ENCODE peak calls at places on chromosomes 11 and 22, in nine cellular contexts. L, F, P, S, G, Z, O, U and V are unnamed samples.

GRCh38 chr11:72321381-72321996 is 77.5 kb upstream of the PHOX2A start:
- DNase-seq in L (no peak), F (no peak), P (no peak), S (no peak), G (no peak), Z (no peak), O (no peak), U (no peak), V (no peak)

GRCh38 chr22:41092847-41093371 is 517 bp downstream of the EP300 start:
- DNase-seq in L (no peak), F (peak), P (peak), S (no peak), G (no peak), Z (no peak), O (peak), U (no peak), V (no peak)

GRCh38 chr11:19742595-19743292 is 30.1 kb downstream of the NAV2 start:
- DNase-seq in L (peak), F (peak), P (peak), S (peak), G (peak), Z (peak), O (peak), U (peak), V (peak)

GRCh38 chr11:64916040-64916847 is 765 bp downstream of the ATG2A start:
- DNase-seq in L (no peak), F (peak), P (no peak), S (peak), G (no peak), Z (peak), O (peak), U (no peak), V (no peak)

GRCh38 chr11:103546236-103546635 is 437.0 kb downstream of the DYNC2H1 start:
- DNase-seq in L (no peak), F (no peak), P (peak), S (no peak), G (no peak), Z (no peak), O (no peak), U (no peak), V (no peak)

GRCh38 chr11:15580056-15580774 is 465.5 kb downstream of the INSC start:
- DNase-seq in L (no peak), F (no peak), P (no peak), S (no peak), G (no peak), Z (no peak), O (no peak), U (no peak), V (no peak)

GRCh38 chr11:120441592-120441991 is 70.0 kb upstream of the GRIK4 start:
- DNase-seq in L (no peak), F (no peak), P (no peak), S (no peak), G (no peak), Z (no peak), O (no peak), U (no peak), V (no peak)

GRCh38 chr11:65047581-65048422 is 6.8 kb downstream of the SAC3D1 start:
- DNase-seq in L (peak), F (no peak), P (no peak), S (no peak), G (no peak), Z (no peak), O (peak), U (no peak), V (no peak)

GRCh38 chr22:24566899-24567511 is 11.2 kb downstream of the SNRPD3 start:
- DNase-seq in L (no peak), F (no peak), P (no peak), S (no peak), G (no peak), Z (no peak), O (no peak), U (no peak), V (no peak)

GRCh38 chr22:35384567-35384966 is 3.7 kb downstream of the HMOX1 start:
- DNase-seq in L (no peak), F (no peak), P (no peak), S (no peak), G (no peak), Z (no peak), O (no peak), U (no peak), V (no peak)

GRCh38 chr11:59283825-59284772 is 71.4 kb upstream of the MPEG1 start:
- DNase-seq in L (no peak), F (peak), P (peak), S (peak), G (no peak), Z (peak), O (peak), U (peak), V (no peak)

GRCh38 chr22:19687561-19688300 is 26.6 kb upstream of the SEPTIN5 start:
- DNase-seq in L (no peak), F (no peak), P (no peak), S (no peak), G (no peak), Z (no peak), O (no peak), U (no peak), V (no peak)

GRCh38 chr11:3835752-3836151 is 5.0 kb downstream of the RHOG start:
- DNase-seq in L (no peak), F (no peak), P (no peak), S (no peak), G (no peak), Z (no peak), O (no peak), U (no peak), V (no peak)

GRCh38 chr11:66691311-66691980 is 13.8 kb upstream of the RBM4B start:
- DNase-seq in L (no peak), F (no peak), P (no peak), S (no peak), G (no peak), Z (no peak), O (no peak), U (no peak), V (no peak)

GRCh38 chr11:72041364-72042058 is 38.8 kb downstream of the NUMA1 start:
- DNase-seq in L (peak), F (peak), P (peak), S (peak), G (peak), Z (peak), O (peak), U (peak), V (peak)

GRCh38 chr11:61701298-61701993 is 21.3 kb downstream of the DAGLA start:
- DNase-seq in L (no peak), F (no peak), P (no peak), S (no peak), G (peak), Z (no peak), O (no peak), U (no peak), V (peak)

GRCh38 chr11:106082096-106082495 is 4.6 kb downstream of the AASDHPPT start:
- DNase-seq in L (no peak), F (no peak), P (no peak), S (no peak), G (no peak), Z (no peak), O (no peak), U (no peak), V (no peak)

GRCh38 chr22:50504245-50505211 is 3.0 kb downstream of the LMF2 start:
- DNase-seq in L (no peak), F (peak), P (no peak), S (no peak), G (no peak), Z (no peak), O (no peak), U (no peak), V (no peak)

GRCh38 chr11:76669901-76670474 is 559 bp downstream of the LRRC32 start:
- DNase-seq in L (no peak), F (no peak), P (no peak), S (no peak), G (no peak), Z (no peak), O (no peak), U (no peak), V (no peak)

GRCh38 chr11:59212744-59213573 is at the start of gene MPEG1:
- DNase-seq in L (peak), F (peak), P (no peak), S (no peak), G (no peak), Z (no peak), O (no peak), U (no peak), V (no peak)

GRCh38 chr11:27497284-27497866 is 9.2 kb downstream of the LIN7C start:
- DNase-seq in L (no peak), F (peak), P (peak), S (no peak), G (no peak), Z (no peak), O (no peak), U (no peak), V (no peak)

GRCh38 chr11:126585388-126586302 is 230.2 kb downstream of the ST3GAL4 start:
- DNase-seq in L (no peak), F (no peak), P (peak), S (no peak), G (peak), Z (no peak), O (no peak), U (no peak), V (no peak)

GRCh38 chr11:67310246-67311050 is 7.1 kb downstream of the SSH3 start:
- DNase-seq in L (no peak), F (no peak), P (no peak), S (no peak), G (no peak), Z (no peak), O (no peak), U (no peak), V (no peak)

GRCh38 chr11:128290106-128290840 is 297.1 kb downstream of the ETS1 start:
- DNase-seq in L (peak), F (peak), P (peak), S (peak), G (peak), Z (peak), O (peak), U (peak), V (no peak)

GRCh38 chr11:5624489-5625278 is at the start of gene TRIM34:
- DNase-seq in L (peak), F (peak), P (no peak), S (peak), G (no peak), Z (peak), O (peak), U (peak), V (peak)

GRCh38 chr11:57668467-57668890 is 565 bp downstream of the ZDHHC5 start:
- DNase-seq in L (no peak), F (peak), P (no peak), S (no peak), G (no peak), Z (peak), O (peak), U (no peak), V (no peak)

GRCh38 chr22:19844423-19845368 is 10.0 kb downstream of the GNB1L start:
- DNase-seq in L (no peak), F (no peak), P (no peak), S (peak), G (no peak), Z (no peak), O (peak), U (peak), V (no peak)

GRCh38 chr11:88293931-88294330 is 43.6 kb downstream of the CTSC start:
- DNase-seq in L (no peak), F (peak), P (no peak), S (no peak), G (no peak), Z (no peak), O (no peak), U (no peak), V (no peak)

GRCh38 chr11:95055273-95055897 is 6.2 kb downstream of the KDM4F start:
- DNase-seq in L (no peak), F (peak), P (no peak), S (no peak), G (no peak), Z (no peak), O (no peak), U (no peak), V (no peak)

GRCh38 chr11:72823105-72823804 is 9.0 kb downstream of the ATG16L2 start:
- DNase-seq in L (peak), F (peak), P (no peak), S (no peak), G (no peak), Z (no peak), O (no peak), U (no peak), V (no peak)

GRCh38 chr22:46576556-46577351 is 39.3 kb upstream of the CELSR1 start:
- DNase-seq in L (peak), F (peak), P (no peak), S (peak), G (no peak), Z (peak), O (peak), U (no peak), V (no peak)

GRCh38 chr11:112719736-112720525 is 241.3 kb upstream of the NCAM1 start:
- DNase-seq in L (no peak), F (no peak), P (no peak), S (no peak), G (no peak), Z (no peak), O (no peak), U (no peak), V (no peak)

GRCh38 chr22:39270792-39271191 is 26.0 kb upstream of the PDGFB start:
- DNase-seq in L (no peak), F (no peak), P (no peak), S (no peak), G (no peak), Z (no peak), O (no peak), U (no peak), V (no peak)

GRCh38 chr11:94768602-94769511 is 701 bp downstream of the AMOTL1 start:
- DNase-seq in L (peak), F (no peak), P (no peak), S (no peak), G (no peak), Z (no peak), O (no peak), U (no peak), V (peak)